ENCODE peak calls at places on chromosomes 12 and 14, in nine cellular contexts. V is CD4-positive, CD25-positive, alpha-beta regulatory T cell; Y is activated naive CD4-positive, alpha-beta T cell treated with anti-CD3 and anti-CD28 coated beads, Interleukin-2, amount 50 U/mL, for 72 hours; F is activated T-helper 1 cell treated with Interleukin-2 at 50 U/mL for 16 hours; D is NCI-H1694; N is GM04504; L is CD8-positive, alpha-beta memory T cell; S is fibroblast of the conjunctiva; A is astrocyte. R is an unnamed sample.

GRCh38 chr14:92160619-92161018 is 38.9 kb downstream of the CPSF2 start:
- DNase-seq in V (no peak), Y (no peak), F (no peak), A (peak; percentile 49), S (peak; percentile 53), D (no peak), N (peak; percentile 50), L (no peak), R (no peak)

GRCh38 chr12:92193063-92193462 is 47.4 kb upstream of the BTG1 start:
- DNase-seq in V (no peak), Y (no peak), F (no peak), L (no peak), N (no peak), A (no peak), S (no peak), D (no peak), R (peak; percentile 28)

GRCh38 chr14:50225067-50225973 is 6.1 kb downstream of the SOS2 start:
- DNase-seq in V (no peak), Y (no peak), D (no peak), A (peak; percentile 88), S (peak; percentile 79), F (no peak), N (peak; percentile 66), L (no peak), R (peak; percentile 8)

GRCh38 chr12:108860443-108860842 is 3.1 kb upstream of the SSH1 start:
- DNase-seq in F (no peak), Y (no peak), V (no peak), N (no peak), S (no peak), L (no peak), A (no peak), D (no peak), R (no peak)

GRCh38 chr12:19528750-19529149 is 89.5 kb downstream of the AEBP2 start:
- DNase-seq in Y (no peak), L (no peak), D (no peak), F (no peak), A (no peak), S (no peak), V (no peak), N (no peak), R (no peak)

GRCh38 chr12:106193404-106194215 is 54.2 kb downstream of the CKAP4 start:
- DNase-seq in L (no peak), V (no peak), D (no peak), A (no peak), N (no peak), Y (no peak), F (no peak), S (no peak), R (no peak)

GRCh38 chr12:53107122-53107521 is 3.8 kb downstream of the SOAT2 start:
- DNase-seq in A (no peak), L (no peak), N (no peak), F (no peak), S (no peak), V (no peak), D (no peak), Y (no peak), R (no peak)

GRCh38 chr14:20427231-20428009 is 8.5 kb downstream of the KLHL33 start:
- DNase-seq in N (no peak), Y (no peak), L (no peak), A (peak; percentile 59), F (no peak), V (peak; percentile 55), D (no peak), S (no peak), R (no peak)

GRCh38 chr12:56338643-56339422 is at the start of gene IL23A:
- DNase-seq in S (no peak), A (peak; percentile 60), Y (peak; percentile 79), N (no peak), F (peak; percentile 73), D (no peak), L (peak; percentile 67), V (peak; percentile 87), R (no peak)

GRCh38 chr14:64796369-64796768 is 83.3 kb downstream of the SPTB start:
- DNase-seq in L (no peak), Y (no peak), F (no peak), A (no peak), V (no peak), D (no peak), N (no peak), S (no peak), R (no peak)

GRCh38 chr12:109963743-109964429 is 32.3 kb downstream of the GIT2 start:
- DNase-seq in S (peak; percentile 23), A (peak; percentile 77), Y (no peak), D (no peak), V (no peak), F (no peak), N (no peak), L (no peak), R (no peak)

GRCh38 chr12:1832801-1833595 is 12.6 kb downstream of the LRTM2 start:
- DNase-seq in Y (no peak), A (no peak), L (no peak), S (no peak), N (no peak), D (peak; percentile 82), V (no peak), F (no peak), R (no peak)

GRCh38 chr12:80200414-80200813 is 101.1 kb downstream of the OTOGL start:
- DNase-seq in S (no peak), A (no peak), D (no peak), Y (no peak), L (no peak), F (no peak), V (no peak), N (no peak), R (no peak)

GRCh38 chr12:123934829-123935228 is 37.8 kb downstream of the CCDC92 start:
- DNase-seq in Y (no peak), L (no peak), S (no peak), A (peak; percentile 56), V (no peak), N (peak; percentile 24), D (no peak), F (no peak), R (no peak)

GRCh38 chr14:74888164-74889158 is 6.7 kb downstream of the DLST start:
- DNase-seq in D (no peak), L (no peak), S (no peak), Y (no peak), F (no peak), A (peak; percentile 31), N (no peak), V (no peak), R (no peak)

GRCh38 chr14:62364161-62364560 is 601.9 kb downstream of the SNAPC1 start:
- DNase-seq in F (no peak), D (no peak), N (no peak), S (no peak), V (no peak), L (no peak), Y (no peak), A (peak; percentile 58), R (no peak)

GRCh38 chr14:105084741-105085571 is 19.7 kb upstream of the GPR132 start:
- DNase-seq in Y (no peak), N (no peak), A (no peak), L (no peak), V (no peak), F (no peak), D (no peak), S (no peak), R (no peak)

GRCh38 chr12:79420146-79420618 is 270.6 kb downstream of the PAWR start:
- DNase-seq in D (no peak), V (no peak), S (peak; percentile 72), N (peak; percentile 85), L (no peak), F (no peak), Y (no peak), A (peak; percentile 97), R (peak; percentile 82)

GRCh38 chr14:59482471-59483331 is 1.5 kb downstream of the L3HYPDH start:
- DNase-seq in D (no peak), N (peak; percentile 78), S (peak; percentile 71), Y (no peak), V (peak; percentile 12), A (peak; percentile 93), L (no peak), F (no peak), R (peak; percentile 49)

GRCh38 chr12:20210795-20211194 is 157.5 kb upstream of the PDE3A start:
- DNase-seq in A (no peak), D (no peak), L (no peak), F (no peak), N (no peak), S (no peak), Y (no peak), V (no peak), R (no peak)

GRCh38 chr12:88308825-88309224 is 166.7 kb downstream of the TMTC3 start:
- DNase-seq in L (no peak), S (peak; percentile 83), V (no peak), N (peak; percentile 56), Y (no peak), D (no peak), A (peak; percentile 92), F (no peak), R (no peak)

R was measured in cerebellar cortex.